ENCODE peak calls at places on chromosomes 1 and 21, in eight cellular contexts. W, T, N, I, A, K, Y and Z are unnamed samples.

GRCh38 chr21:46226920-46227599 is 1.5 kb downstream of the LSS start:
- DNase-seq in W (no peak), T (peak), N (peak), I (peak), A (peak), K (no peak), Y (no peak), Z (peak)

GRCh38 chr1:145871994-145872411 is 13.1 kb upstream of the PIAS3 start:
- DNase-seq in W (peak), T (no peak), N (no peak), I (peak), A (no peak), K (peak), Y (no peak), Z (no peak)

GRCh38 chr21:34517491-34518245 is 5.7 kb upstream of the KCNE1 start:
- DNase-seq in W (no peak), T (no peak), N (peak), I (no peak), A (no peak), K (no peak), Y (no peak), Z (no peak)

GRCh38 chr1:157302199-157302497 is 164.0 kb upstream of the ETV3 start:
- DNase-seq in W (no peak), T (no peak), N (no peak), I (no peak), A (no peak), K (no peak), Y (no peak), Z (no peak)

GRCh38 chr1:41670558-41670957 is 186.1 kb upstream of the EDN2 start:
- DNase-seq in W (no peak), T (no peak), N (no peak), I (peak), A (no peak), K (peak), Y (no peak), Z (no peak)

GRCh38 chr1:109886827-109887226 is 23.8 kb upstream of the CSF1 start:
- DNase-seq in W (no peak), T (no peak), N (no peak), I (no peak), A (no peak), K (no peak), Y (no peak), Z (no peak)

GRCh38 chr1:94776474-94776873 is 43.7 kb upstream of the SLC44A3 start:
- DNase-seq in W (no peak), T (no peak), N (no peak), I (no peak), A (no peak), K (no peak), Y (no peak), Z (no peak)

GRCh38 chr1:214579183-214579582 is 23.8 kb upstream of the CENPF start:
- DNase-seq in W (no peak), T (no peak), N (no peak), I (no peak), A (no peak), K (no peak), Y (no peak), Z (no peak)

GRCh38 chr1:228368801-228369607 is 37.6 kb downstream of the TRIM11 start:
- DNase-seq in W (no peak), T (no peak), N (no peak), I (peak), A (no peak), K (no peak), Y (no peak), Z (no peak)

GRCh38 chr1:243924588-243925349 is 74.7 kb upstream of the AKT3 start:
- DNase-seq in W (no peak), T (no peak), N (no peak), I (no peak), A (no peak), K (peak), Y (no peak), Z (no peak)

GRCh38 chr1:205945056-205945455 is 1.8 kb upstream of the SLC26A9 start:
- DNase-seq in W (no peak), T (no peak), N (no peak), I (no peak), A (no peak), K (no peak), Y (no peak), Z (no peak)

GRCh38 chr1:9472386-9473031 is 66.8 kb upstream of the SLC25A33 start:
- DNase-seq in W (no peak), T (no peak), N (no peak), I (no peak), A (no peak), K (no peak), Y (no peak), Z (no peak)

GRCh38 chr1:209045326-209046057 is 538.0 kb upstream of the CAMK1G start:
- DNase-seq in W (no peak), T (no peak), N (peak), I (no peak), A (no peak), K (no peak), Y (no peak), Z (peak)

GRCh38 chr1:224579526-224579925 is 36.6 kb upstream of the CNIH3 start:
- DNase-seq in W (no peak), T (no peak), N (no peak), I (peak), A (no peak), K (peak), Y (no peak), Z (no peak)

GRCh38 chr1:246602194-246602593 is 35.9 kb downstream of the CNST start:
- DNase-seq in W (no peak), T (no peak), N (no peak), I (peak), A (no peak), K (no peak), Y (no peak), Z (no peak)

GRCh38 chr1:156247460-156248322 is at the start of gene PAQR6:
- DNase-seq in W (no peak), T (no peak), N (peak), I (no peak), A (no peak), K (no peak), Y (no peak), Z (no peak)

GRCh38 chr1:208924958-208925357 is 658.6 kb upstream of the CAMK1G start:
- DNase-seq in W (no peak), T (no peak), N (no peak), I (no peak), A (no peak), K (no peak), Y (no peak), Z (no peak)

GRCh38 chr21:29334717-29335428 is 36.2 kb downstream of the BACH1 start:
- DNase-seq in W (no peak), T (no peak), N (no peak), I (peak), A (no peak), K (peak), Y (no peak), Z (no peak)

GRCh38 chr1:235025422-235025984 is 103.1 kb downstream of the TOMM20 start:
- DNase-seq in W (no peak), T (no peak), N (no peak), I (no peak), A (no peak), K (no peak), Y (no peak), Z (no peak)

DNA sequence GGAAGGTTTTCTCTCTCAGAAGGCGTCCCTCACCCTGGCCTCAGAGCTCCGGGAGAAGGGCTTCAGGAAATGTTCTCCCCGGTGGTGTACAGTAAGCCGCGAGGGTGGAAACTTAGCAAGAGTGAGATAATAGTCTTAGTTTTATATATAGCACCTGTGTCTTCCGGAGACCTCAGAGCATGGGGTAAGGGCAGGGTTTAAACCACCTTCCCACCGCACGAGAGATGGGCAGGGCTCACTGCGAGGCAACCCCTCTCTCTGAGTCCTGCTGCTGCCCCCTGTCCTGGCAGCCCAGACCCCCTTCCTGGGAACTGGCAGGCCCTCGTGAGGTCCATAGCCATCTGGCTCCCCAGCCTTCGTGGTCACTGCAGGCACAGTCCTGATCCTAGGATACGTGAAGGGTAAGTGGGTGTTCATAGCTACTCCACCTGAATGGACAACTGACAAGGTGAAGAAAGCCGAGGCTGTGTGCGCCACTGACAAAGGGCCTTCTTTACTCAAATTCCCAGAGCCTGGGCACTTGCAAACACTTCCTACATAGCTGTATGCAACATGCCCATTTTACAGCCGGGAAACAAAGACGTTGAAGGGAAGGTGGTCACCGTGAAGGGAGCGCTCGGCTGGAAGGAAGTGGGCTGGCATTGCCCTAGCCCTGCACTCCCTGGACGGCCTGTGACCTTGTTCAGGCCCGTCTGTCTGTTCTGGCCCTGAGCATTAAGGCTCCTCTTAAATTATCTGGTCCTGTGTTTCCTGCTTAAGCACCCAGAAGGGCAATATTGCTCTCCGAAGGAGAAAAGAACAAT is 26.9 kb downstream of the ITPKB start:
- DNase-seq in W (no peak), T (no peak), N (no peak), I (no peak), A (no peak), K (no peak), Y (peak), Z (no peak)
- H3K4me3 ChIP-seq in W (no peak), T (no peak), N (no peak), I (no peak), A (peak), K (no peak), Y (peak), Z (no peak)

DNA sequence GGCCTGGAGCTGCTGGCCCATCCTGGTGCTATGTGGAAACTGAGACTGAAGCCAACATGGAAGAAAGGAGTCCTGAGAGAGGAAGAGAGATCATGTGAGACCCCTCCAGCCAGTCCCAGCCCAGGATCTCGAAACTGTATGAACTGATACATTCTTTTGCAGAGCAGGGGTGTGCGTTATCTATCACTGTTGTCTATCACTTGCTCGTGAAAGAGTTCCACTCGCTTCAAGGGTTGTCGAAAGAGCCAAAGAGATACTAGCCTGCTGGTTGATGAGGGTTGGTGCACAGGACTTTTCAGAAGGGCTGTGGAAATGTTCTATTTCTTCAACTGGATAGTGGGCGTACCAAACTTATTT is 125.7 kb downstream of the PLPP3 start:
- DNase-seq in W (no peak), T (no peak), N (no peak), I (no peak), A (no peak), K (no peak), Y (no peak), Z (no peak)
- H3K4me3 ChIP-seq in W (no peak), T (no peak), N (no peak), I (no peak), A (no peak), K (no peak), Y (no peak), Z (no peak)

GRCh38 chr1:24946861-24947658 is 17.0 kb upstream of the RUNX3 start:
- DNase-seq in W (no peak), T (no peak), N (no peak), I (peak), A (peak), K (no peak), Y (no peak), Z (no peak)

GRCh38 chr1:24949331-24949881 is 19.3 kb upstream of the RUNX3 start:
- DNase-seq in W (no peak), T (no peak), N (no peak), I (peak), A (no peak), K (no peak), Y (no peak), Z (no peak)

GRCh38 chr1:24945354-24946326 is 15.6 kb upstream of the RUNX3 start:
- DNase-seq in W (no peak), T (no peak), N (no peak), I (no peak), A (no peak), K (no peak), Y (no peak), Z (no peak)

GRCh38 chr1:24951337-24951736 is 21.3 kb upstream of the RUNX3 start:
- DNase-seq in W (no peak), T (no peak), N (no peak), I (no peak), A (no peak), K (no peak), Y (no peak), Z (no peak)

GRCh38 chr1:24948072-24948827 is 18.2 kb upstream of the RUNX3 start:
- DNase-seq in W (no peak), T (no peak), N (no peak), I (no peak), A (no peak), K (no peak), Y (no peak), Z (no peak)
- H3K4me3 ChIP-seq in W (no peak), T (no peak), N (no peak), I (no peak), A (peak), K (no peak), Y (no peak), Z (no peak)

GRCh38 chr1:168386949-168387586 is 106.4 kb downstream of the TBX19 start:
- DNase-seq in W (peak), T (no peak), N (peak), I (no peak), A (no peak), K (no peak), Y (peak), Z (peak)
- H3K4me3 ChIP-seq in W (no peak), T (no peak), N (no peak), I (no peak), A (no peak), K (no peak), Y (peak), Z (peak)

GRCh38 chr1:53825306-53825705 is 12.8 kb downstream of the NDC1 start:
- DNase-seq in W (no peak), T (no peak), N (no peak), I (no peak), A (no peak), K (no peak), Y (no peak), Z (no peak)

GRCh38 chr1:53819387-53819786 is 18.7 kb downstream of the NDC1 start:
- DNase-seq in W (no peak), T (no peak), N (no peak), I (no peak), A (no peak), K (no peak), Y (no peak), Z (no peak)

GRCh38 chr1:53821380-53821779 is 16.7 kb downstream of the NDC1 start:
- DNase-seq in W (no peak), T (no peak), N (no peak), I (no peak), A (no peak), K (no peak), Y (no peak), Z (no peak)

GRCh38 chr1:53826367-53826766 is 11.7 kb downstream of the NDC1 start:
- DNase-seq in W (no peak), T (no peak), N (no peak), I (peak), A (no peak), K (peak), Y (no peak), Z (no peak)

DNA sequence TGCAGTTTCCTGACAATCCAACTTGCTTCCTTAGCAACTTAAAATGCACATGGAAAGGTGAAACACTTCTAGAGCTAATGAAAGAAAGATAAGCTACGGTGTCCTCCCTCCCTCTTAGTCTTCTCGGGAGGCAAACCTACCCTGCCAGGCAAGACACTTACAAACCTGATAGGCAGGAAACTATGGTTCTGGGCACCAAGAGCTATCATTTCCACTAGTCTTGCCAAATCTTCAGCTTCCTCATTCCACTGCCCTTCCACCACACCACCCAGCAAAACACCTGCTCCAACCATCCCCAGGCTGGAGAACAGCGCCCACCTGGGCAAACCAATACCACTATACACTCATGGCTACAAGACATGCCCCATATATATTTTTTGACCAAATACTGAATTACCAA is 15.2 kb downstream of the NDC1 start:
- DNase-seq in W (no peak), T (no peak), N (no peak), I (no peak), A (no peak), K (no peak), Y (no peak), Z (no peak)
- H3K4me3 ChIP-seq in W (no peak), T (no peak), N (no peak), I (no peak), A (no peak), K (no peak), Y (no peak), Z (no peak)

DNA sequence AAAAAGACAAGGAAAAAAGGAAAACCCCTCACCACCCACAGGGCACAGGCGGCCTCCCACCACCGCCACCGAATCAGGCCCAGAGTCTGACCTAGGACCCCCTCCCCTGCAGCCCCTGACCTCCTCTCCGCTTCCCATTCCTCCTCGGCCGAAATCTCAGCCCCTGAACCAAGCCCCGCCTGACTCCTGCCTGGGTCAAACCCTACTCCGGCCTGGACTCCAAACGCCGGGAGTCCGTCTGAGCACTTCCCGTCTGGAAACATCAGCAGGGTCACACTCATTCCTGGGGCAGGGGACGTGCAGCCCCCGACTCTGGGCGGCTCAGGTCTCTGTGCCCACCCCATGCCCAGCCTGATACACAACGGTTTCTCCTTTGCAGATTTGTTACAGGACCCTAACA is 26.4 kb upstream of the SUMO3 start:
- DNase-seq in W (no peak), T (no peak), N (no peak), I (no peak), A (no peak), K (no peak), Y (no peak), Z (no peak)
- H3K4me3 ChIP-seq in W (no peak), T (no peak), N (no peak), I (no peak), A (no peak), K (no peak), Y (no peak), Z (no peak)

DNA sequence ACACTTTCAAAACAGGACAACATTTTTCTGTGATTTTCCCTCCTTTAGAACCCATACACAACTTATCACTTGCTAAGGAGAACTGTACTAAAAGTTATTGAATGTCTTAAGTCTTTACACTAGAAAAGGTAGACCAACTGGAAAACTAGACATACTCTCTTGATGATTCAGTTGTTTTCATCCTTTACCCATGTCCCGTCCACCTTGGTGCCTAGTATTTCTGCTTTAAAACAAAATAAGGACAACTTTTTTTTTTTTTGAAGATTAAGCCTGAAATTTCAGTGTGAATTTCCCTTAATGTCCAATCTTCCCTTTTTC is 4.5 kb downstream of the CDKN2C start:
- DNase-seq in W (no peak), T (no peak), N (no peak), I (no peak), A (no peak), K (no peak), Y (no peak), Z (no peak)
- H3K4me3 ChIP-seq in W (no peak), T (no peak), N (no peak), I (no peak), A (no peak), K (no peak), Y (no peak), Z (no peak)

GRCh38 chr1:147568551-147568950 is 27.2 kb downstream of the BCL9 start:
- DNase-seq in W (no peak), T (no peak), N (no peak), I (no peak), A (no peak), K (no peak), Y (no peak), Z (no peak)
- H3K4me3 ChIP-seq in W (no peak), T (no peak), N (no peak), I (no peak), A (no peak), K (no peak), Y (no peak), Z (no peak)

GRCh38 chr1:2052756-2053155 is 2.5 kb downstream of the PRKCZ start:
- DNase-seq in W (no peak), T (no peak), N (no peak), I (no peak), A (no peak), K (no peak), Y (no peak), Z (no peak)
- H3K4me3 ChIP-seq in W (no peak), T (no peak), N (no peak), I (no peak), A (no peak), K (no peak), Y (no peak), Z (no peak)